ENCODE peak calls at places on chromosomes 3 and 15, in six cellular contexts. K is uterus, X is aorta, W is cardiac fibroblast, C is endothelial cell of umbilical vein, L is heart left ventricle. Z is an unnamed sample.

GRCh38 chr15:90365414-90366055 is 13.5 kb downstream of the ZNF774 start:
- DNase-seq in X (no peak), K (no peak), W (no peak), C (no peak), L (no peak), Z (no peak)

GRCh38 chr15:73022156-73022555 is 30.1 kb upstream of the NEO1 start:
- DNase-seq in X (no peak), W (no peak), L (no peak), C (no peak), K (no peak), Z (no peak)

GRCh38 chr15:52340093-52340492 is 44.5 kb upstream of the MYO5C start:
- DNase-seq in W (no peak), L (peak; percentile 30), X (no peak), K (no peak), C (no peak), Z (no peak)

GRCh38 chr3:39910828-39911464 is 101.5 kb downstream of the MYRIP start:
- DNase-seq in L (no peak), K (no peak), W (peak; percentile 15), X (no peak), C (peak; percentile 90), Z (peak; percentile 33)

GRCh38 chr3:22121068-22121706 is 370.2 kb upstream of the ZNF385D start:
- DNase-seq in X (no peak), W (no peak), L (no peak), K (no peak), C (no peak), Z (no peak)

GRCh38 chr15:98843844-98844243 is 163.7 kb downstream of the PGPEP1L start:
- DNase-seq in X (no peak), C (peak; percentile 14), K (no peak), L (no peak), W (no peak), Z (no peak)

GRCh38 chr3:29972594-29972993 is 633.8 kb upstream of the TGFBR2 start:
- DNase-seq in L (no peak), W (peak; percentile 93), K (no peak), C (no peak), X (no peak), Z (peak; percentile 74)

GRCh38 chr15:69807752-69808151 is 290.0 kb downstream of the TLE3 start:
- DNase-seq in L (no peak), X (peak; percentile 75), C (no peak), K (no peak), W (peak; percentile 34), Z (no peak)

GRCh38 chr3:78861156-78861555 is 906.6 kb downstream of the ROBO1 start:
- DNase-seq in L (no peak), C (no peak), K (no peak), X (no peak), W (no peak), Z (no peak)

GRCh38 chr3:27311400-27311799 is 57.8 kb downstream of the NEK10 start:
- DNase-seq in L (no peak), K (no peak), W (peak; percentile 57), X (no peak), C (peak; percentile 65), Z (peak; percentile 80)

GRCh38 chr3:125624341-125624740 is 29.0 kb upstream of the OSBPL11 start:
- DNase-seq in K (no peak), W (no peak), L (no peak), X (no peak), C (no peak), Z (no peak)

GRCh38 chr3:117017135-117017990 is 307.8 kb downstream of the TUSC7 start:
- DNase-seq in K (no peak), W (peak; percentile 14), L (no peak), C (no peak), X (no peak), Z (no peak)

GRCh38 chr3:114319453-114319852 is 25.6 kb downstream of the TIGIT start:
- DNase-seq in C (peak; percentile 13), W (peak; percentile 26), X (no peak), K (no peak), L (no peak), Z (peak; percentile 43)
- H3K4me3 ChIP-seq in C (no peak overlapping the region), W (no peak overlapping the region), X (no peak overlapping the region), K (no peak overlapping the region), L (no peak overlapping the region), Z (no peak overlapping the region)

GRCh38 chr15:40809051-40809450 is 1.8 kb upstream of the DNAJC17 start:
- DNase-seq in K (no peak), X (peak; percentile 59), W (no peak), L (no peak), C (no peak), Z (no peak)
- H3K4me3 ChIP-seq in K (no peak overlapping the region), X (no peak overlapping the region), W (no peak overlapping the region), L (no peak overlapping the region), C (no peak overlapping the region), Z (no peak overlapping the region)

GRCh38 chr3:146832815-146833458 is 227.8 kb upstream of the PLSCR5 start:
- DNase-seq in L (no peak), K (no peak), W (no peak), C (no peak), X (no peak), Z (no peak)
- H3K4me3 ChIP-seq in L (no peak overlapping the region), K (no peak overlapping the region), W (no peak overlapping the region), C (no peak overlapping the region), X (no peak overlapping the region), Z (no peak overlapping the region)

DNA sequence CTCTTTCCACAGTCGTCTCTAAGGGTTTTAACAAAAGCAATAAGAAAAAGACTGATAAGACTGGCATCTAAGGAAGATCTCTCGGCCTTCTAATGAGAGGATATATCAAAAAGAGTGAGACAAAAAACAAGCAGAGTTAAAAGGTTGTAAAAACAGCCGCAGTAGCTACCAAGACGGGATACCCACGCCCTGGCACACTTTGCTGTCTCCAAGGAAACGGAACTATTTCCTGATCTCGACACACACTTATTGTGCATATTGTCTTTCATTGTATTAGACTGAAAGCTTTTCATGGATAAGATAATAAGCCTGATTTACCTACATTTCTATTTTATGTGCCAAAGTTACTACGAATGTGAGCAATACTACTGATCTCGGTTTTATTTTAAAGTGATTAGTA is 161.5 kb upstream of the MCTP2 start:
- DNase-seq in C (no peak), K (no peak), X (no peak), L (no peak), W (no peak), Z (no peak)
- H3K4me3 ChIP-seq in C (no peak overlapping the region), K (no peak overlapping the region), X (no peak overlapping the region), L (no peak overlapping the region), W (no peak overlapping the region), Z (no peak overlapping the region)

DNA sequence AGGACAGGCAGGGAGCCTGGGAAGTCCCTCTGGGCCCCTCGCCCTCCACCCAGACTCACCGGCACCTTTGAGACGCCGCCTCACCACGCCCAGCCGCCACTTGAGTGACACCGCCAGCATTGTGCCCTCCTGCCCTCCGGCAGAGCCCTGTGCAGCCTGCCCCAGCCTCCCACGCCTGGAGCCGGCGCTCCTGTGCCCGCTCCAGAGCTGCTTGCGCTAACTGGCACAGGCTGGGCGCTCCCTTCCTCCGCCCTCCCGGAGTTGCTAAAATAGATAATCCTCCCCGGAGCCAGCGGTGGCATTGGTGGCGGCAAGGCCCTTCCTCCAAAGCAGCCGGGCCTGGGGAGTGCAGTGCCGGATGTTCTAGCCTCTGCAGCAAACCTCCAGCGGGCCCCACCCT is 15.7 kb upstream of the GRIP2 start:
- DNase-seq in W (no peak), C (no peak), L (peak; percentile 73), K (no peak), X (no peak), Z (no peak)
- H3K4me3 ChIP-seq in W (no peak overlapping the region), C (no peak overlapping the region), L (peak overlapping the region; percentile 30), K (no peak overlapping the region), X (no peak overlapping the region), Z (no peak overlapping the region)

GRCh38 chr3:159271799-159272512 is 470.1 kb downstream of the MFSD1 start:
- DNase-seq in W (no peak), L (no peak), C (no peak), X (no peak), K (no peak), Z (no peak)

GRCh38 chr3:159273608-159274007 is 471.8 kb downstream of the MFSD1 start:
- DNase-seq in X (no peak), K (no peak), W (peak; percentile 52), L (peak; percentile 52), C (peak; percentile 57), Z (peak; percentile 48)

DNA sequence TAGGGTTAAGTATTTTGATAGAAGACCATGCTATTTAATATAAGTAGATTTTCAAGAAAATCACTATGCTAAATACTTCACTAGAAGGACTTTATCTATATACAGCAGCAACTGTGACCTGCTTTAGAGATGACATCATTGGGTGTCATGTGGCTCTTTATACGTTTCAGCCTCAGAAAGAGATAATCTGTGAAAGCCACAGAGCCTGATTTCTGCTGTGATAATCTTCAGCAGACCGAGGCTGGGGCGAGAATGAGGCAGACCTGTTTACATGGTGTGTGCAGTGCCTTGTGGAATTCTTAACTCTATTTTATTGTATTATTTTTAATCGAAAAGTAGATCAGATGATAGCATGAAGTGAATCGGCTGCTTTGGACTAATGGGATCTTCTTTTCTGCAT is 471.2 kb downstream of the MFSD1 start:
- DNase-seq in W (no peak), X (no peak), L (no peak), C (no peak), K (no peak), Z (no peak)
- H3K4me3 ChIP-seq in W (no peak overlapping the region), X (no peak overlapping the region), L (no peak overlapping the region), C (no peak overlapping the region), K (no peak overlapping the region), Z (no peak overlapping the region)

DNA sequence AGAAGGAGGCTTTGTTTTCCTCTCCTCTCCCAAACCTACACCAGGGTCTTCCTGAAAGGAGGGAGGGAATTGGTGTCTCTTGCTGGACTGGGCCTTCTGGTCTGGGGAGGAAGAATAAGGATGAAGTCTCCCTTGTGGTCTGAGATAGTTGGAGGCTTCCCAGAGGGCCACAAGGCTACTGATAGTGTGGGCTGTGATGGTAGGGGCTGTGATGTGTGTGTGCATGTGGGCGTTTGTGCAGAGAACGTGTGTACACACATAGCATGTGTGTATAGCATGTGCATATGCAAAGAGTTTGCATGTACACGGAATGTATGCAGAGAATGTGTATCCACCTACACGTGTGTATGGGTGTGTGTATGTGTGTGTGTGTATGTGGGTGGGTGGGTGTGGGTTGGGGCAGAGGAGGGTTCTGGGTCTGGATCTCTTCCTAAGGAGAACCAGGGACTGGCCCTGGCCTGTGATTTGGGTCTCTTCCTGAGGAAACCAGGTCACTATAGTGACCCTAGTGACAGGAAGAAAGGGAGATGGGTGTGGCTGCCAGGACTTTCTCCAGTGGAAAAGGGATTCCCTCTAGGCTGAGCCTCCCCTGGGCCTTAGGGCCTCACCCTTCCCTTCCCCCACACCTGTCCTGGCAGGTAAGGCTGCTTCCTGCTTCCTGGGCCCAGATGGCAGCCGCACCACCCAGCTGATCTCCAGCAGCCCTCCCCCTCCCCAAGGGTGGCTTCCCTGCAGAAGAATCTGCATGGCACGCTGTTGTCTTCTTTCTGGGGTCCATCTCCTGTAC is 1.7 kb downstream of the FLNB start:
- DNase-seq in K (no peak), L (no peak), W (no peak), X (no peak), C (no peak), Z (no peak)
- H3K4me3 ChIP-seq in K (peak overlapping the region; percentile 71), L (peak overlapping the region; percentile 97), W (peak overlapping the region; percentile 61), X (peak overlapping the region; percentile 54), C (peak overlapping the region; percentile 78), Z (peak overlapping the region; percentile 78)

GRCh38 chr15:79089331-79089889 is 1.2 kb downstream of the RASGRF1 start:
- DNase-seq in W (no peak), L (no peak), K (no peak), X (peak; percentile 57), C (no peak), Z (no peak)
- H3K4me3 ChIP-seq in W (no peak overlapping the region), L (no peak overlapping the region), K (no peak overlapping the region), X (no peak overlapping the region), C (no peak overlapping the region), Z (no peak overlapping the region)

GRCh38 chr15:71386448-71387236 is 271.4 kb downstream of the THSD4 start:
- DNase-seq in W (peak; percentile 29), X (no peak), L (no peak), C (peak; percentile 44), K (no peak), Z (peak; percentile 11)
- H3K4me3 ChIP-seq in W (no peak overlapping the region), X (no peak overlapping the region), L (no peak overlapping the region), C (no peak overlapping the region), K (peak overlapping the region; percentile 6), Z (no peak overlapping the region)

GRCh38 chr15:75723171-75723846 is 10.7 kb upstream of the CSPG4 start:
- DNase-seq in W (no peak), X (peak; percentile 41), C (no peak), K (no peak), L (no peak), Z (no peak)
- H3K4me3 ChIP-seq in W (no peak overlapping the region), X (no peak overlapping the region), C (no peak overlapping the region), K (no peak overlapping the region), L (no peak overlapping the region), Z (no peak overlapping the region)

Z was measured in astrocyte of the cerebellum.